ENCODE peak calls at places on chromosome 3, in five cellular contexts. I, Q, S, A and G are unnamed samples. For H3K4me1, the result is how much of the 10 kb centered on the place peaks cover.

GRCh38 chr3:47421741-47422649 is 41.2 kb downstream of the PTPN23 start:
- DNase-seq in A (no peak), S (peak), I (no peak), Q (no peak), G (no peak)

GRCh38 chr3:197224034-197224444 is 74.4 kb downstream of the DLG1 start:
- DNase-seq in I (no peak), Q (no peak), S (no peak), A (peak), G (no peak)

GRCh38 chr3:174051191-174051590 is 653.6 kb downstream of the NLGN1 start:
- DNase-seq in Q (no peak), A (no peak), S (no peak), I (no peak), G (no peak)

GRCh38 chr3:191430103-191430502 is 30.9 kb upstream of the PYDC2 start:
- DNase-seq in S (no peak), A (no peak), I (no peak), Q (no peak), G (no peak)

GRCh38 chr3:13548696-13549512 is at the start of gene FBLN2:
- DNase-seq in I (no peak), Q (no peak), A (no peak), S (peak), G (no peak)

GRCh38 chr3:42490243-42490642 is 12.2 kb upstream of the VIPR1 start:
- DNase-seq in A (peak), I (no peak), Q (peak), S (no peak), G (no peak)

GRCh38 chr3:14524920-14525660 is 15.1 kb downstream of the GRIP2 start:
- DNase-seq in A (no peak), Q (peak), I (no peak), S (peak), G (no peak)

GRCh38 chr3:94520364-94520763 is 457.5 kb downstream of the NSUN3 start:
- DNase-seq in Q (no peak), A (no peak), I (no peak), S (no peak), G (no peak)

GRCh38 chr3:69425249-69425648 is 39.4 kb upstream of the FRMD4B start:
- DNase-seq in A (peak), S (no peak), Q (no peak), I (no peak), G (no peak)

GRCh38 chr3:170078620-170079281 is 41.0 kb downstream of the GPR160 start:
- DNase-seq in A (no peak), Q (no peak), I (no peak), S (no peak), G (no peak)

GRCh38 chr3:128619146-128619890 is 31.3 kb downstream of the RPN1 start:
- DNase-seq in S (no peak), A (no peak), I (no peak), Q (no peak), G (no peak)

GRCh38 chr3:194431553-194431952 is 32.5 kb upstream of the GP5 start:
- DNase-seq in I (no peak), S (no peak), A (no peak), Q (no peak), G (no peak)

GRCh38 chr3:53131136-53131495 is 881 bp upstream of the RFT1 start:
- DNase-seq in Q (no peak), A (no peak), I (no peak), S (no peak), G (no peak)

GRCh38 chr3:32222950-32223349 is 15.5 kb upstream of the CMTM8 start:
- DNase-seq in Q (no peak), A (no peak), S (no peak), I (no peak), G (no peak)

GRCh38 chr3:3665961-3666640 is 133.1 kb upstream of the LRRN1 start:
- DNase-seq in S (no peak), Q (peak), I (no peak), A (no peak), G (no peak)

GRCh38 chr3:189914799-189915198 is 205.9 kb downstream of the P3H2 start:
- DNase-seq in A (peak), S (no peak), Q (no peak), I (no peak), G (no peak)

GRCh38 chr3:87053548-87053947 is 62.6 kb upstream of the VGLL3 start:
- DNase-seq in A (no peak), I (no peak), S (no peak), Q (no peak), G (no peak)

GRCh38 chr3:115251509-115251908 is 104.4 kb upstream of the ZBTB20 start:
- DNase-seq in A (no peak), S (no peak), I (no peak), Q (no peak), G (no peak)

GRCh38 chr3:79344876-79345871 is 422.6 kb downstream of the ROBO1 start:
- DNase-seq in A (no peak), S (no peak), I (no peak), Q (no peak), G (no peak)

GRCh38 chr3:167855306-167855705 is 119.8 kb downstream of the SERPINI1 start:
- DNase-seq in S (no peak), Q (no peak), I (no peak), A (no peak), G (no peak)

GRCh38 chr3:43707266-43707665 is 16.5 kb downstream of the ABHD5 start:
- DNase-seq in S (no peak), A (peak), Q (no peak), I (no peak), G (no peak)

GRCh38 chr3:197024881-197025735 is 4.5 kb downstream of the MELTF start:
- DNase-seq in A (no peak), I (no peak), S (peak), Q (no peak), G (no peak)

GRCh38 chr3:159669024-159669476 is 319.6 kb upstream of the IL12A start:
- DNase-seq in Q (no peak), I (no peak), A (no peak), S (no peak), G (no peak)

GRCh38 chr3:1326546-1326945 is 233.7 kb downstream of the CNTN6 start:
- DNase-seq in S (no peak), A (no peak), I (no peak), Q (no peak), G (no peak)

GRCh38 chr3:183541235-183541655 is 14.3 kb downstream of the KLHL6 start:
- DNase-seq in A (no peak), Q (no peak), I (no peak), S (no peak), G (no peak)

GRCh38 chr3:156702367-156702766 is 28.0 kb downstream of the TIPARP start:
- DNase-seq in Q (no peak), A (no peak), I (no peak), S (no peak), G (no peak)

GRCh38 chr3:172357850-172358754 is 90.2 kb downstream of the GHSR start:
- DNase-seq in I (no peak), S (no peak), Q (no peak), A (no peak), G (no peak)

GRCh38 chr3:55161256-55161655 is 233.4 kb upstream of the LRTM1 start:
- DNase-seq in S (no peak), I (no peak), A (no peak), Q (no peak), G (no peak)

GRCh38 chr3:60086811-60087210 is 1037.0 kb upstream of the CFAP20DC start:
- DNase-seq in Q (no peak), A (peak), I (no peak), S (no peak), G (no peak)

GRCh38 chr3:8536106-8537052 is 34.8 kb downstream of the LMCD1 start:
- DNase-seq in Q (no peak), A (no peak), S (no peak), I (no peak), G (no peak)

GRCh38 chr3:33883538-33884203 is 85.2 kb downstream of the PDCD6IP start:
- DNase-seq in Q (no peak), A (peak), I (no peak), S (no peak), G (no peak)

GRCh38 chr3:48157950-48158376 is 30.3 kb downstream of the CDC25A start:
- DNase-seq in I (peak), Q (peak), A (peak), S (peak), G (peak)

DNA sequence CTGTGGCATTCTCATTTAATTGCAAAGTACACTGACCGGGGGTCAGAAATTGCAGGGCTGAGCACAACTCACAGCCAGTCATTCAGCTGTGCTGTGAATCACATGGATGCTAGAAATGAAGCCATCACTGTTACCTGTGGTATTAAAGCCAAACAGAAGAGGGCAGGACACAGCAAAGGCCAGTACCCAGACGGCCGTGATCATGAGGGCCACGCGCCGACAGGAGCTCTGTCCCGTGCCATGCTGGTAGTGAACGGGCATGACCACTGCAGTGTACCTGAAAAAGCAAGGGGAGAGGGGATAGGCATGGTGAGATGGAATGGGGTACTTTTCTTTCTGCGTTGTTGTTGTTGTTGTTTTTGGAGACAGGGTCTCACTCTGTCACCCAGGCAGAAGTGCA is 31.6 kb downstream of the DRD3 start:
- DNase-seq in S (no peak), I (no peak), Q (no peak), A (no peak), G (no peak)
- H3K27ac ChIP-seq in S (no peak), I (no peak), Q (no peak), A (no peak), G (no peak)

DNA sequence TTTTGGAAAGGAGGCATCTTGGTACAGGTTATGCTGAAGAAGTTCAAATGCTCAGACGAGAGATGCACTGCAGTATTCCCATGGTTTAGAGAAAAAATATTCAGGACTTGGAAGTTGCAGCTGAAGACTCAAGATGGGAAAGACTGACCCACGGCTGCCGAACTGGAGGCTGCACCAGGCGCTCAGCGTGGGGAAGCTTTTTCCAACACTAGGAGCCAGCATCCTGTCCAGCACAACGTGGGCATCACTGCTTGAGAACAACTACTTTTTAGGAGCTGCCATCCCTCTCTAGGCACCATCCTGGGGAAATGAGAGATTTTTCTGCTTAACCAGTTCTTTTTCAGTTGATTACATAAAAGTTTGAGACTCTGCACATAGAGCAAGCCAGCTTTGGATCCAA is 94.0 kb downstream of the LRIG1 start:
- DNase-seq in S (no peak), I (no peak), Q (no peak), A (no peak), G (no peak)
- H3K4me1 ChIP-seq in S (under half), I (under half), Q (under half), A (under half), G (under half)

DNA sequence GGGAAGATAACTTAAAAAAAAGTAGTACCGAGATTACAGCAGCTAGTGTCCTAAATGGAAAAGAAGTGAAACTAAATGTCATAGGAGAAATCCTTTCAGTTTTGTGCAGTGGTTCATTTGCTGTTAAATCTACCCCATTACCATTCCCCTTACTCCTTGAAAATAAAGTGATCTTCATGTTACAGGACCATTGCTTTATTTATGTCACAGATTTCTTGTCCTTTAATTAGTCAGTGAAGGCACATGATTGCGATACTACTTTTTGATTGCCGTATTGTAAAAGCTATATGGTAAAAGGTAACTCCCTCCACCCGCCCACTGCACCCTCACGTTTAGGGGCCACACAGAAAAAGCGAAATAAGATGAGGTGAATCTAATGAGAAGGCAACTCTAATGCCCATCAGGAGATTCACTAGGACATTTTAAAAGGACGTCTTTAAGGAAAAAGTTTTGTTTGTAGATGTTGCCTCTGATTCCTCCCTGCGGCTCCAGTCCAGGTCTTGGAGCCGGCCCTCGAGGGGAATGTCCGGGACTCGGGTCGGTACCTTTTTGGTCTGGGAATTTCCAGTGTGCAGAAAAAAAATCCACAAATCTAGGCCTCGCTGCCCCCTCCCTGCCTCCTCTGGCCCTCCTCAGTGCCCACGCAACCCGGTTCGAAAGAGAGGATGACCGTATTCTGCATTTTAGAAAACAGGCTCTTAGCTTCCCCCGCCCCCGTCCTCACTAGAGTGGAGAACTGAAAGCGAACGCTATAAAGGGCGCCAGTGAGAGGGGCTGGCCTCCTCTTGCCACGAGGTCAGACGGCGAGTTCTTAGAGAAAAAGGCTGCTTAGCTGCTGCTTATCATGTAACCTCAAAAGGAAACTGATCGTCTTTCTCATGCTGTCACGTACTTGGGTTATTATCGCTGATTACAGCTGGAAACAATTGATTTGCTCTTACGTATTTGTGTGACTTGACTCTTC is 21.8 kb upstream of the NFKBIZ start:
- DNase-seq in Q (peak), S (peak), A (peak), I (peak), G (peak)
- H3K4me3 ChIP-seq in Q (peak), S (peak), A (peak), I (peak), G (peak)

GRCh38 chr3:131370935-131371698 is 10.5 kb upstream of the NUDT16 start:
- DNase-seq in Q (peak), A (no peak), S (no peak), I (no peak), G (no peak)

DNA sequence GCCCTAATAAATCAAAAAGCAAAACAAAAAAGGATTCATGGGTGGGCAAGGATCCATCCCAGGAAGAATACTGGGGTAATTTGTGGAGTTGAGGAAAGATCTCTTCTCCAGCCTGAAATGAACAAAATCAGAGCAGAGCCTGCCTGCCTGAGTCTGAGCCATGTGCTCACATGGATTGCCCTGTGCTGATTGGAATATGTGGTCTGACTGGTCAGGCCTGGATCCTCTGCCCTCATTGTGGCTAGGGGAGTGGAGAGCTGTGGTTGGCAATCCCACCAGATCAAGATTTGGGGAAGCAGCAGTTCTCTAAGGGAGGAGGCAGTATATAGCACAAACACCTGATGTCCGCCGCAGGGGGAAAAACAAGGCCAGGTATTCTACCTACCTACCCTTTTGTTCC is 6.8 kb upstream of the NUDT16 start:
- DNase-seq in S (no peak), A (no peak), I (no peak), Q (no peak), G (no peak)
- H3K27ac ChIP-seq in S (no peak), A (no peak), I (no peak), Q (no peak), G (no peak)

GRCh38 chr3:151265866-151266265 is 12.5 kb downstream of the P2RY14 start:
- DNase-seq in A (no peak), I (no peak), S (no peak), Q (peak), G (no peak)
- H3K4me1 ChIP-seq in A (under half), I (under half), S (under half), Q (under half), G (half or more)